ENCODE peak calls at places on chromosomes 11 and 22, in ten cellular contexts. L is PC-9, I is foreskin fibroblast, G is esophagus muscularis mucosa, H is GM19239, R is T-cell, E is hypothalamus, U is stromal cell of bone marrow, O is NCI-H2171 treated with DMSO at 0.1 percent for 48 hours, J is HAP-1. F is an unnamed sample.
A peak's percentile ranks its signal among the peaks of the same experiment; 100 is the strongest.

GRCh38 chr11:130181295-130182272 is 22.0 kb downstream of the ST14 start:
- DNase-seq in E (no peak), R (no peak), H (no peak), G (no peak), U (peak; percentile 69), L (peak; percentile 25), I (peak; percentile 86), O (no peak), J (no peak), F (no peak)

GRCh38 chr11:11215058-11215815 is 137.8 kb downstream of the CSNK2A3 start:
- DNase-seq in G (peak; percentile 87), J (no peak), L (no peak), U (no peak), H (no peak), I (no peak), O (no peak), R (no peak), E (no peak), F (no peak)

GRCh38 chr22:50469377-50470305 is 5.2 kb downstream of the SBF1 start:
- DNase-seq in I (peak; percentile 64), E (no peak), J (no peak), R (peak; percentile 97), H (peak; percentile 94), U (no peak), L (peak; percentile 94), O (peak; percentile 99), G (no peak), F (no peak)

GRCh38 chr11:28834877-28835276 is 726.7 kb downstream of the METTL15 start:
- DNase-seq in H (no peak), U (peak; percentile 65), J (no peak), E (no peak), O (no peak), R (no peak), L (peak; percentile 6), G (no peak), I (peak; percentile 79), F (no peak)

GRCh38 chr11:36730761-36731160 is 132.7 kb upstream of the RAG2 start:
- DNase-seq in G (peak; percentile 62), O (no peak), U (no peak), R (no peak), E (no peak), H (no peak), J (no peak), L (no peak), I (no peak), F (no peak)

GRCh38 chr11:10651579-10652361 is 41.8 kb downstream of the IRAG1 start:
- DNase-seq in H (no peak), O (no peak), I (no peak), U (no peak), L (no peak), E (no peak), G (no peak), J (no peak), R (no peak), F (no peak)

GRCh38 chr22:28977481-28977971 is 84.1 kb downstream of the C22orf31 start:
- DNase-seq in U (no peak), L (peak; percentile 14), R (no peak), O (no peak), J (no peak), H (no peak), I (no peak), G (no peak), E (no peak), F (no peak)

GRCh38 chr11:128527046-128527445 is 60.3 kb downstream of the ETS1 start:
- DNase-seq in R (no peak), I (no peak), J (no peak), L (no peak), E (no peak), G (peak; percentile 74), U (no peak), O (no peak), H (no peak), F (no peak)

GRCh38 chr22:28009272-28009827 is 90.3 kb upstream of the PITPNB start:
- DNase-seq in I (peak; percentile 90), O (peak; percentile 72), E (peak; percentile 24), G (no peak), U (peak; percentile 39), H (peak; percentile 91), J (peak; percentile 88), R (peak; percentile 62), L (peak; percentile 68), F (peak; percentile 93)

GRCh38 chr11:66864924-66865697 is 8.2 kb downstream of the LRFN4 start:
- DNase-seq in R (no peak), I (peak; percentile 32), O (peak; percentile 40), E (no peak), L (no peak), U (no peak), J (no peak), H (no peak), G (no peak), F (no peak)

GRCh38 chr22:38109391-38110000 is 988 bp downstream of the BAIAP2L2 start:
- DNase-seq in O (peak; percentile 31), H (no peak), U (no peak), I (peak; percentile 18), E (no peak), J (no peak), L (peak; percentile 35), R (no peak), G (no peak), F (no peak)

GRCh38 chr11:47185305-47186075 is 744 bp downstream of the PACSIN3 start:
- DNase-seq in E (no peak), O (no peak), L (peak; percentile 87), I (peak; percentile 83), H (no peak), G (no peak), R (no peak), J (peak; percentile 88), U (no peak), F (no peak)

GRCh38 chr11:117878314-117878938 is 2.0 kb upstream of the FXYD6 start:
- DNase-seq in O (no peak), U (no peak), L (no peak), H (no peak), G (no peak), J (no peak), R (no peak), I (no peak), E (no peak), F (no peak)

GRCh38 chr22:44172370-44173108 is 8.2 kb upstream of the PARVG start:
- DNase-seq in E (peak; percentile 24), J (no peak), G (peak; percentile 93), I (peak; percentile 23), L (no peak), R (no peak), U (no peak), H (peak; percentile 56), O (no peak), F (peak; percentile 93)

GRCh38 chr11:86291466-86292262 is 10.4 kb upstream of the HIKESHI start:
- DNase-seq in J (peak; percentile 78), H (no peak), G (no peak), I (peak; percentile 73), E (no peak), U (peak; percentile 28), L (peak; percentile 41), O (peak; percentile 88), R (peak; percentile 32), F (no peak)

GRCh38 chr22:35589071-35589735 is 27.9 kb downstream of the MB start:
- DNase-seq in R (no peak), J (no peak), E (no peak), L (peak; percentile 96), G (no peak), I (peak; percentile 65), U (peak; percentile 67), H (no peak), O (no peak), F (peak; percentile 90)

GRCh38 chr11:128862913-128863660 is 4.0 kb downstream of the KCNJ1 start:
- DNase-seq in G (no peak), I (peak; percentile 71), H (no peak), O (no peak), J (no peak), U (peak; percentile 52), L (no peak), R (no peak), E (no peak), F (no peak)

GRCh38 chr11:74694136-74694535 is 37.1 kb downstream of the CHRDL2 start:
- DNase-seq in O (no peak), H (no peak), J (no peak), U (no peak), E (no peak), R (no peak), G (no peak), I (no peak), L (no peak), F (no peak)

GRCh38 chr11:10407055-10407454 is 48.0 kb upstream of the AMPD3 start:
- DNase-seq in H (no peak), I (peak; percentile 83), U (no peak), R (no peak), E (no peak), L (peak; percentile 14), G (peak; percentile 89), J (no peak), O (no peak), F (no peak)

GRCh38 chr11:3954448-3955298 is 99.2 kb downstream of the STIM1 start:
- DNase-seq in E (no peak), O (no peak), G (no peak), H (no peak), L (no peak), R (no peak), I (peak; percentile 57), J (no peak), U (no peak), F (no peak)

GRCh38 chr11:4084406-4084805 is 10.2 kb upstream of the RRM1 start:
- DNase-seq in U (no peak), R (no peak), E (no peak), G (peak; percentile 60), I (no peak), O (no peak), L (no peak), H (no peak), J (no peak), F (no peak)

GRCh38 chr11:2387266-2387982 is 10.3 kb downstream of the CD81 start:
- DNase-seq in J (no peak), O (peak; percentile 3), H (no peak), G (no peak), I (peak; percentile 74), E (peak; percentile 49), R (no peak), L (no peak), U (peak; percentile 34), F (no peak)

GRCh38 chr11:123132881-123133280 is 62.2 kb downstream of the CLMP start:
- DNase-seq in L (no peak), J (no peak), E (no peak), O (no peak), U (peak; percentile 28), I (no peak), G (no peak), R (no peak), H (no peak), F (no peak)

GRCh38 chr11:110606415-110606814 is 105.8 kb downstream of the ARHGAP20 start:
- DNase-seq in L (no peak), I (no peak), H (no peak), E (no peak), O (no peak), G (no peak), U (no peak), R (no peak), J (no peak), F (no peak)

GRCh38 chr22:37254206-37254866 is 10.3 kb upstream of the RAC2 start:
- DNase-seq in L (peak; percentile 57), U (no peak), G (no peak), H (no peak), R (no peak), J (no peak), I (peak; percentile 72), E (no peak), O (no peak), F (peak; percentile 2)

GRCh38 chr11:104001474-104001873 is 35.0 kb upstream of the DDI1 start:
- DNase-seq in L (no peak), J (no peak), E (no peak), U (no peak), R (no peak), I (peak; percentile 58), H (no peak), G (no peak), O (no peak), F (no peak)

GRCh38 chr11:65087827-65088226 is 3.8 kb downstream of the ZFPL1 start:
- DNase-seq in H (no peak), L (no peak), G (no peak), U (no peak), J (no peak), I (no peak), R (no peak), E (no peak), O (no peak), F (no peak)

F was measured in posterior vena cava.